ENCODE peak calls at places on chromosomes 7 and 10, in four cellular contexts. Y is CD8-positive, alpha-beta T cell; O is spleen; R is prostate gland. Z is an unnamed sample. For H3K4me1, the result is how much of the 10 kb centered on the place peaks cover.

GRCh38 chr10:96538683-96539082 is 25.0 kb upstream of the TLL2 start:
- DNase-seq in Y (no peak), O (no peak), R (no peak), Z (no peak)

GRCh38 chr7:66429498-66430163 is 199.1 kb upstream of the KCTD7 start:
- DNase-seq in Y (no peak), O (no peak), R (no peak), Z (no peak)

GRCh38 chr7:133053321-133053891 is 28.5 kb downstream of the CHCHD3 start:
- DNase-seq in Y (no peak), O (no peak), R (no peak), Z (peak)

GRCh38 chr10:118463740-118464139 is 121.6 kb upstream of the FAM204A start:
- DNase-seq in Y (no peak), O (no peak), R (no peak), Z (no peak)

GRCh38 chr10:18230794-18231193 is 90.6 kb downstream of the CACNB2 start:
- DNase-seq in Y (no peak), O (no peak), R (no peak), Z (no peak)

GRCh38 chr10:22341190-22341935 is 3.9 kb upstream of the SPAG6 start:
- DNase-seq in Y (no peak), O (no peak), R (no peak), Z (no peak)

GRCh38 chr10:35219906-35220890 is 93.6 kb downstream of the CREM start:
- DNase-seq in Y (no peak), O (no peak), R (no peak), Z (no peak)

GRCh38 chr7:29315302-29316270 is 121.0 kb downstream of the CHN2 start:
- DNase-seq in Y (no peak), O (no peak), R (no peak), Z (no peak)

GRCh38 chr7:99386584-99387238 is 12.2 kb downstream of the ARPC1B start:
- DNase-seq in Y (peak), O (no peak), R (no peak), Z (no peak)

GRCh38 chr7:36875794-36876193 is 151.5 kb upstream of the AOAH start:
- DNase-seq in Y (no peak), O (no peak), R (no peak), Z (no peak)

GRCh38 chr10:56633876-56634452 is 272.9 kb upstream of the ZWINT start:
- DNase-seq in Y (no peak), O (no peak), R (no peak), Z (no peak)

GRCh38 chr10:51422311-51423120 is 276.9 kb downstream of the CSTF2T start:
- DNase-seq in Y (peak), O (no peak), R (peak), Z (peak)

GRCh38 chr7:72706521-72706920 is 121.5 kb downstream of the TYW1B start:
- DNase-seq in Y (no peak), O (no peak), R (no peak), Z (no peak)

GRCh38 chr10:6173203-6173602 is 29.5 kb upstream of the PFKFB3 start:
- DNase-seq in Y (peak), O (no peak), R (no peak), Z (no peak)

GRCh38 chr7:3065724-3066143 is 22.1 kb upstream of the CARD11 start:
- DNase-seq in Y (peak), O (peak), R (peak), Z (no peak)

GRCh38 chr7:150716368-150716767 is at the start of gene GIMAP1:
- DNase-seq in Y (peak), O (peak), R (no peak), Z (no peak)

GRCh38 chr7:69871213-69871885 is 273.1 kb downstream of the AUTS2 start:
- DNase-seq in Y (no peak), O (no peak), R (no peak), Z (no peak)

DNA sequence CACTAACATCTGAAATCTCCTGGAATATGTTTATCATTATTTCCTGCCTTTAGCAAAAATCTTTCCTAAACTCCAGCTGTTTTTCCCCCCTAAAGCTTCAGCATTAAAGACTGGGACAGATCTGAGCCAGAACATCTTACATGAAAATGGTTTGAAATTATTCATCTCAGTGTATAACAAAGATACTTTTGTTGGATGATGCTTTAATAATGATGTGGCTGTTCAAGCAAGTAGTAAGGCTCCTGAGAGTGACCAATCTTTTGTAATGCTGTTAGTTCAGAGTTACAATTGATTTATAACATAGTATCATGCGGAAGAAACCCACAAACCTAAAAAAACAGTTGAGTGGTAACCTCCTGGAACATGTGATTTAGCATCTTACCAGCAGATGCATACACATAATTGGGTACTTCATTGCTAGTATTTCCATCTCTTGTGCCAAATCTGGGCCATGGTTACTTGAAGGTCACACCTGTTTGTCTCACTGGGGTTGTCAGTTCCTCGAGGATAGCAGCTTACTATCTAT is 1.5 kb downstream of the BZW2 start:
- DNase-seq in Y (no peak), O (no peak), R (no peak), Z (no peak)
- H3K4me1 ChIP-seq in Y (half or more), O (half or more), R (under half), Z (under half)

GRCh38 chr10:132482090-132482489 is 55.5 kb upstream of the INPP5A start:
- DNase-seq in Y (no peak), O (peak), R (no peak), Z (peak)

GRCh38 chr10:132479603-132480221 is 57.9 kb upstream of the INPP5A start:
- DNase-seq in Y (no peak), O (peak), R (no peak), Z (peak)

GRCh38 chr10:132483394-132483793 is 54.2 kb upstream of the INPP5A start:
- DNase-seq in Y (no peak), O (no peak), R (no peak), Z (no peak)

GRCh38 chr10:132480356-132480755 is 57.2 kb upstream of the INPP5A start:
- DNase-seq in Y (no peak), O (peak), R (no peak), Z (peak)

DNA sequence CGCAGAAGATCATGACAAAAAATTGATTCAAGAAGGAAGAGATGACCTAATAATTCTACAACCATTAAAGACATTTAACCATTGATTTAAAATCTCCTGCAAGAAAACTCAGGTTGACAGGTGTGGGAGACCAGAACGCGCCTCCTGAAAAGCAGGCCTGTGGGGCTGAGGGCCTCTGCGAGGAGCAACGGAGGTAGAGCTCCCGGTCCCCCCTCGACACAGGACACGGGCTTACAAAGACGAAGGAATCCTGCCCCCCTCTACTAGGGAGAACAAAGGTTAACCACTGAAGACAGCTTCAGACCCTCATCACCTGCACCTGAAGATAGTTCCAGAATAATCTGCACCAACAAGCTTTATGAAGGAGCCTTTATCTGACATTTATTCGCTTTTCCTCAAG is 55.9 kb upstream of the INPP5A start:
- DNase-seq in Y (no peak), O (peak), R (no peak), Z (peak)
- H3K4me3 ChIP-seq in Y (no peak), O (no peak), R (no peak), Z (no peak)

GRCh38 chr10:80382989-80383388 is 25.4 kb upstream of the PRXL2A start:
- DNase-seq in Y (peak), O (no peak), R (peak), Z (no peak)
- TF ChIP-seq CTCF in Y (peak), O (peak), R (no peak), Z (peak)

GRCh38 chr7:141706394-141707064 is 1.6 kb upstream of the WEE2 start:
- DNase-seq in Y (no peak), O (no peak), R (no peak), Z (no peak)

GRCh38 chr7:141709749-141710148 is 1.6 kb downstream of the WEE2 start:
- DNase-seq in Y (no peak), O (no peak), R (no peak), Z (no peak)

GRCh38 chr7:141708053-141708452 is at the start of gene WEE2:
- DNase-seq in Y (no peak), O (no peak), R (no peak), Z (no peak)

GRCh38 chr7:141710301-141710700 is 2.1 kb downstream of the WEE2 start:
- DNase-seq in Y (no peak), O (no peak), R (no peak), Z (no peak)

GRCh38 chr7:141709318-141709717 is 1.2 kb downstream of the WEE2 start:
- DNase-seq in Y (no peak), O (no peak), R (no peak), Z (no peak)
- H3K4me1 ChIP-seq in Y (under half), O (under half), R (under half), Z (under half)

GRCh38 chr10:61891911-61892310 is 9.6 kb upstream of the ARID5B start:
- DNase-seq in Y (no peak), O (no peak), R (no peak), Z (no peak)

GRCh38 chr10:61888744-61889143 is 12.8 kb upstream of the ARID5B start:
- DNase-seq in Y (no peak), O (no peak), R (no peak), Z (no peak)

GRCh38 chr10:61890881-61891409 is 10.6 kb upstream of the ARID5B start:
- DNase-seq in Y (no peak), O (no peak), R (no peak), Z (no peak)

GRCh38 chr10:61887772-61888171 is 13.7 kb upstream of the ARID5B start:
- DNase-seq in Y (no peak), O (no peak), R (no peak), Z (no peak)

DNA sequence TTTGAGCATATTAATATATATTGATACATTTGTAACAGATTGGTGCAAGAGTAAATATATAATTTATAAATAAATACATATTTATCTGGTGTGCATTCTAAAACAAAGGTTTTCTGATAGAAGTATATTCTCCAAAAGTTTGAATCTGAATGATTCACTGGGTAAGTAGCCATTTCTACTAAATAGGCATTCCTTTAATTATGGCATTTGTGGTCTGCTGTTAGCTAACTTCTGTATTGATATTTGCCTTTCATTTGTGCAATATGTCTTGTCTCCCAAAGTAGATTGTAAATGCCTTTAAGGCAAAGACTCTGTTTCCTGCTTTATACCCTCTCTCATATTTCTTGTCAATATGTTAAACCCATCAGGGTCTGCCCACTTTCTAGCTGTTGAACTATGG is 11.1 kb upstream of the ARID5B start:
- DNase-seq in Y (no peak), O (no peak), R (no peak), Z (no peak)
- H3K4me3 ChIP-seq in Y (no peak), O (no peak), R (no peak), Z (no peak)

DNA sequence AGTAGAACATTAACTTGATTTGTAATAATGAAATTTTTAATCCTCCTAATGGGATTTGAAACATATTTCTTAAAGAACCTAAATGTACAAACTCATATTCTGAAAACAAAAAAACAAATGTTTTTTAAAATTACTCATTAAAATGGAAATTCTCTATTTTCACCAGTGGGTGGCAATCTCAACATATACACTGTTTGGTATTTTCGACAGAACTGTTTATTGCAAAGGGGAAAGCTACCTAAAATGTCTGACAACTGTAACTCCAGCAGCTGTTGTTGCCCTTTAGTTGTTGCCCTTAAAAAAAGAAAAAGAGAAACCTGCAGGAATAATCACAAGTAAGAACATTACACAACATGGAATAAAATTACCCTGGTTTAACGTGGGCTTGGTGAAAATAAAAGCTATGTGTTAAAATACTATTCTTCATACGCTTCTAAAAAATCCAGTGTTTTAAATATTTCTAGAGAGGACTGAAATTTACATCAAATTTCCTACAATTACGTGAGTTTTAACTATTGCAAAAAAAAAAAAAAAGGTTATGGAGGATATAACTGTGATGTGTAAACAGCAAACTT is 54.5 kb downstream of the COL1A2 start:
- DNase-seq in Y (no peak), O (no peak), R (no peak), Z (no peak)
- TF ChIP-seq CTCF in Y (peak), O (no peak), R (no peak), Z (peak)

GRCh38 chr10:79430946-79431345 is 14.5 kb downstream of the ZCCHC24 start:
- DNase-seq in Y (no peak), O (peak), R (no peak), Z (peak)
- H3K4me1 ChIP-seq in Y (under half), O (under half), R (under half), Z (half or more)

GRCh38 chr10:61869772-61870520 is 31.6 kb upstream of the ARID5B start:
- DNase-seq in Y (no peak), O (no peak), R (no peak), Z (no peak)
- H3K4me3 ChIP-seq in Y (no peak), O (no peak), R (no peak), Z (no peak)